ENCODE peak calls at places on chromosomes 6 and 20, in five cellular contexts. O is ELF-1, A is substantia nigra, T is T-cell, Y is M059J. F is an unnamed sample.

GRCh38 chr6:144158133-144158532 is 7.8 kb downstream of the STX11 start:
- DNase-seq in O (peak), T (no peak), A (no peak), Y (peak), F (no peak)

GRCh38 chr20:57531986-57532566 is 7.1 kb upstream of the CTCFL start:
- DNase-seq in Y (no peak), T (no peak), A (no peak), O (no peak), F (no peak)

GRCh38 chr6:53439556-53439955 is 90.8 kb upstream of the ELOVL5 start:
- DNase-seq in A (no peak), Y (peak), T (no peak), O (no peak), F (no peak)

GRCh38 chr20:38283236-38283635 is 20.7 kb upstream of the BPI start:
- DNase-seq in O (no peak), A (no peak), T (no peak), Y (no peak), F (no peak)

GRCh38 chr6:56343295-56343694 is 95.9 kb upstream of the COL21A1 start:
- DNase-seq in O (no peak), Y (no peak), A (no peak), T (no peak), F (no peak)

GRCh38 chr6:26555505-26556262 is 17.5 kb downstream of the HMGN4 start:
- DNase-seq in O (no peak), T (no peak), Y (peak), A (no peak), F (no peak)

GRCh38 chr20:19993937-19994667 is 23.1 kb upstream of the NAA20 start:
- DNase-seq in T (no peak), O (peak), A (no peak), Y (peak), F (peak)

GRCh38 chr6:131831886-131832285 is 24.1 kb downstream of the ENPP1 start:
- DNase-seq in T (no peak), O (no peak), Y (no peak), A (no peak), F (no peak)

GRCh38 chr6:126748141-126748540 is 370.3 kb upstream of the RSPO3 start:
- DNase-seq in T (no peak), A (no peak), Y (no peak), O (no peak), F (no peak)

GRCh38 chr6:116561377-116562018 is 7.9 kb downstream of the CALHM4 start:
- DNase-seq in O (peak), T (peak), A (peak), Y (peak), F (peak)